ENCODE peak calls at places on chromosomes 7 and 10, in five cellular contexts. N is erythroblast, H is body of pancreas, C is SW480, W is NCI-H2029. X is an unnamed sample.

GRCh38 chr7:116530107-116530820 is 5.4 kb downstream of the CAV1 start:
- DNase-seq in N (no peak), H (no peak), C (no peak), W (no peak), X (no peak)

GRCh38 chr10:7672366-7673134 is 5.8 kb upstream of the ITIH5 start:
- DNase-seq in N (no peak), H (no peak), C (no peak), W (no peak), X (no peak)

GRCh38 chr10:120711857-120712256 is 139.3 kb upstream of the WDR11 start:
- DNase-seq in N (no peak), H (no peak), C (no peak), W (no peak), X (no peak)

GRCh38 chr10:103758294-103758681 is 97.1 kb downstream of the SH3PXD2A start:
- DNase-seq in N (no peak), H (no peak), C (no peak), W (no peak), X (no peak)

GRCh38 chr7:109308816-109309215 is 739.1 kb downstream of the DNAJB9 start:
- DNase-seq in N (no peak), H (no peak), C (no peak), W (no peak), X (no peak)

GRCh38 chr7:123824754-123825067 is 20.3 kb upstream of the HYAL4 start:
- DNase-seq in N (no peak), H (peak; percentile 27), C (no peak), W (peak; percentile 81), X (no peak)

GRCh38 chr7:2120251-2120660 is 112.5 kb downstream of the MAD1L1 start:
- DNase-seq in N (peak; percentile 59), H (no peak), C (no peak), W (no peak), X (no peak)

GRCh38 chr10:11260136-11260535 is 242.5 kb downstream of the CELF2 start:
- DNase-seq in N (no peak), H (no peak), C (no peak), W (no peak), X (no peak)

GRCh38 chr7:3232228-3232627 is 68.8 kb upstream of the SDK1 start:
- DNase-seq in N (no peak), H (no peak), C (no peak), W (no peak), X (no peak)

GRCh38 chr7:108122181-108122580 is 8.0 kb downstream of the LAMB4 start:
- DNase-seq in N (no peak), H (no peak), C (no peak), W (no peak), X (no peak)

GRCh38 chr7:95867309-95867708 is 95.0 kb downstream of the DYNC1I1 start:
- DNase-seq in N (no peak), H (peak; percentile 10), C (peak; percentile 23), W (peak; percentile 93), X (no peak)

GRCh38 chr10:27512548-27512947 is 8.4 kb downstream of the RAB18 start:
- DNase-seq in N (no peak), H (no peak), C (no peak), W (no peak), X (no peak)

GRCh38 chr7:5692112-5692844 is 89.2 kb downstream of the RNF216 start:
- DNase-seq in N (no peak), H (peak; percentile 78), C (no peak), W (no peak), X (no peak)

GRCh38 chr7:1888425-1888824 is 218.3 kb downstream of the ELFN1 start:
- DNase-seq in N (peak; percentile 36), H (no peak), C (no peak), W (no peak), X (no peak)

GRCh38 chr7:47345754-47346377 is 236.0 kb downstream of the TNS3 start:
- DNase-seq in N (no peak), H (no peak), C (no peak), W (no peak), X (no peak)

GRCh38 chr10:9596368-9596920 is 1421.2 kb upstream of the CELF2 start:
- DNase-seq in N (no peak), H (no peak), C (peak; percentile 32), W (no peak), X (no peak)

GRCh38 chr7:134625571-134625970 is 21.1 kb upstream of the BPGM start:
- DNase-seq in N (no peak), H (no peak), C (no peak), W (no peak), X (no peak)

GRCh38 chr10:132840698-132841097 is 54.8 kb upstream of the NKX6-2 start:
- DNase-seq in N (no peak), H (no peak), C (no peak), W (no peak), X (no peak)

X was measured in neural crest cell.